ENCODE peak calls at places on chromosomes 2 and 18, in six cellular contexts. Q is CD8-positive, alpha-beta memory T cell; P is fibroblast of the aortic adventitia; W is AG09309; L is cardiac fibroblast; C is psoas muscle. Y is an unnamed sample.

GRCh38 chr2:157789933-157790511 is 86.1 kb downstream of the ACVR1 start:
- DNase-seq in P (no peak), Q (no peak), W (no peak), C (peak), L (no peak), Y (peak)

GRCh38 chr2:133484106-133484505 is 84.2 kb downstream of the NCKAP5 start:
- DNase-seq in L (peak), C (no peak), Q (no peak), P (peak), W (peak), Y (peak)

GRCh38 chr2:193584001-193584400 is 1389.3 kb upstream of the TMEFF2 start:
- DNase-seq in P (peak), Q (no peak), L (peak), W (no peak), C (no peak), Y (no peak)

GRCh38 chr2:169977510-169977909 is 150.3 kb downstream of the UBR3 start:
- DNase-seq in W (no peak), Q (no peak), L (no peak), P (no peak), C (no peak), Y (no peak)

GRCh38 chr2:28049416-28049815 is 158.9 kb downstream of the BABAM2 start:
- DNase-seq in Q (no peak), P (no peak), C (no peak), L (no peak), W (no peak), Y (no peak)

GRCh38 chr2:165390875-165391274 is 78.6 kb upstream of the CSRNP3 start:
- DNase-seq in Q (no peak), C (no peak), L (no peak), W (no peak), P (no peak), Y (no peak)

GRCh38 chr2:88590998-88591613 is 36.2 kb downstream of the EIF2AK3 start:
- DNase-seq in C (no peak), P (peak), W (peak), L (peak), Q (peak), Y (peak)

GRCh38 chr2:33033524-33034150 is 86.9 kb downstream of the LTBP1 start:
- DNase-seq in P (peak), Q (no peak), L (peak), C (no peak), W (no peak), Y (no peak)

GRCh38 chr2:44342854-44343253 is 18.4 kb downstream of the PREPL start:
- DNase-seq in C (no peak), Q (peak), L (peak), W (no peak), P (no peak), Y (no peak)

GRCh38 chr18:39960545-39960944 is 1994.5 kb upstream of the PIK3C3 start:
- DNase-seq in W (no peak), L (peak), Q (no peak), C (no peak), P (no peak), Y (no peak)

GRCh38 chr2:179818546-179818945 is 42.9 kb downstream of the ZNF385B start:
- DNase-seq in C (no peak), P (peak), Q (no peak), W (no peak), L (peak), Y (no peak)

GRCh38 chr2:20224716-20225293 is at the start of gene SDC1:
- DNase-seq in Q (no peak), P (peak), L (peak), W (peak), C (peak), Y (peak)
- H3K4me3 ChIP-seq in Q (no peak), P (peak), L (peak), W (peak), C (peak), Y (peak)

DNA sequence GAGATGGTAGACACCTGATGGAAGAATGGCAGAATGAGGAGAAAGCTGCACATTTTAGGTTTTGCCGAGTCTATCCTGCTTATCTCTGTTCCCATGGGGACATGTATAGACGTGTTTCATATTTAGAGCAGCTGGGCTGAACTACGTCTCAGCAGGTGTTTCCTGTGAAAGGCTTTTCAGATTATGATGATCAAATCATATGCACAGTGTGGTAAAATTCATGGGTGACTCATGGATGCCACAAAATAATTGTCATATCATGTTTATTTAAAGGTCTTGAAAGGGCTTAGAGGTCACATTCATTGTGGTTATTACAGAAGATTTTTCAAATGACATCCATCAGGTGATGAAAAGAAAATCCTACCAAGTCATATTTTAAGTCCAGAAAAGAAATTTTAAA is 90.5 kb downstream of the ICOS start:
- DNase-seq in P (no peak), W (no peak), Q (no peak), L (peak), C (no peak), Y (peak)
- H3K4me3 ChIP-seq in P (no peak), W (no peak), Q (no peak), L (no peak), C (no peak), Y (no peak)

DNA sequence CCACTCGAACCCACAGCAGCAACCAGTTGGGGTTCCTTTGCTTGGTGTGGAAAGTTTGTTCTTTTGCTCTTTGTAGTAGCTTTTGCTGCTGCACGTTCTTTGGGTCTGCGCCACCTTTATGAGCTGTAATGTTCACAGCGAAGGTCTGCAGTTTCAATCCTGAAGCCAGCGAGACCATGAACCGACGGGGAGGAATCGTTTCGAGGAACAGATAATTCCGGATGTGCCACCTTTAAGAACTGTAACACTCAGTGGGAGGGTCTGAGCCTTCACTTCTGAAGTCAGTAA is 14.3 kb downstream of the GPR17 start:
- DNase-seq in P (no peak), Q (no peak), L (no peak), W (no peak), C (no peak), Y (no peak)
- H3K4me3 ChIP-seq in P (no peak), Q (no peak), L (no peak), W (no peak), C (no peak), Y (no peak)

DNA sequence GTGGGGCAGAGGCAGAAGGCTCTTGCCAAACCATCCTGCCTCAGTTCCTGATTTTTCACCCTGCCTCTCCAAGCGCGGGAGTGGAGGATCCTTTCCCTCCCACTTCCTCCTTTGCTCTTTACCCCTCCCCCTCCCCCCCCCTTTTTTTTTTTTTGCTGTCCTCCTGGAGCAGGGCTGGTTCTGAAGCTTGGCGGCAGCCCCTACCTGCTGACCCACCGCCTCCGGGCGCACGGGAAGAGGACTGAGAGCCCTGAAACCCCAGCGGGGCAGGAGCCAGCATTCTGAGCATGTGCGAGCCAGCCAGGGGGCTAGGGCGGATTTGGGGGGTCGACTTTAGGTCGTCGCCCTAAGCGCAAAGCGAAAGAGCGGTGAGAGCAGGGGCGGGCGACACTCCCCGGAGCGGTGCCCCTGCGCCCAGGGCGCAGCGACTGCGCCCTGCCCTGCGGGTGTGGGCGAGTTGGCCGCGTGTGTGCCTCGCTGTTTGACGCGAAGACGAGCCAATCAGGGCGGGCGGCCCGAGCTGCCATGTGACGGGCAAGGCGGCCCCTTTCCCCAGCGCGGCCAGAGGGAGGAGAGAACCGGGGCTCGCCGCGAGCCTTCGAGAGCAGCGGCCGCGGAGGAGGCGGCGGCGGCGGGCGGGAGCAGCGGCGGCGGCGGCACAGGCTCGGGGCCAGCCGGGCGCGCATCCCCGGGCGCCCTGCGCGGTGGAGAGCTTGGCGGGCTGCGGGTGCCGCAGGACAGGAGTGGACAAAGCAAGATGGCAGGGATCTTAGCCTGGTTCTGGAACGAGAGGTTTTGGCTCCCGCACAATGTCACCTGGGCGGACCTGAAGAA is at the start of gene CERS6:
- DNase-seq in L (peak), P (peak), C (peak), Q (peak), W (peak), Y (peak)
- H3K4me3 ChIP-seq in L (peak), P (peak), C (peak), Q (peak), W (peak), Y (peak)

DNA sequence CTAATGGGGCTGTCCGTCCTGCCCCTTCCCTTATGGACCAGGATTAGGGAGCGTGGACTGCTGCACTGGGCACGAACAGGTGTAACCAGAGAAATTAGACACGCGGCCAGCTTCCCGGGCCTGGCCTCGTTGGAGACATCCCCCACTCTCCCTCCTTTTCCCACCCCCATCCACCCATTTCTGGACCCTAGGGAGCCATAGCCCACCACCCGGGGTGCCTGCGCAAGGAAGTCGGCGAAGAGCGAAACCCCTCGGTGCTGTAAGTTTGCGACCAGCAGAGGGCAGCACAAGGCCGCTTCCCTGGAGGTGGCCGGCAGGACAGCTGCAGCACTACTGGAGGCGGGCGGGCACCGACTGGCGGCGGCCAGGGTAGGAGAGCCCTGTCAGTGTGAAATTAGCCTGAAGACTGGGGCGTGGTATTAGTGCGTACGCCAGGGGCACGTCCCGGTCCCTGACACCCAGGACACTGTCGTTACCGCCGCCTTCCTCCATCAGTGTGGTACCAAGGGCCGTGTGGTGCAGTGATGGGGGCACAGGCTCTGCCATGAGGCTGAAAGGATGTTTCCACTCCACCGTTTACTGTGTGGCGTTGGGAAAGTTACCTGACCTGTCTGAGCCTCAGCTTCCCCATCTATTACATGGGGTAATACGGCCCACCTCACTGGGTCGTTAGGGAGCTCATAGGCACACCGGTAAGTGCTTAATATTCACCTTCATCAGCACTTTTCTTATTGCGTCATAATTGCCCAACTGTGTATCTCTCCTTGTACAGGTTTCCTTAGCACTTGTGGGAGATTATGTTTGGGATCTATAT is 36.0 kb upstream of the CD207 start:
- DNase-seq in C (peak), W (peak), Q (peak), L (peak), P (peak), Y (no peak)
- H3K4me3 ChIP-seq in C (peak), W (no peak), Q (no peak), L (no peak), P (peak), Y (no peak)

DNA sequence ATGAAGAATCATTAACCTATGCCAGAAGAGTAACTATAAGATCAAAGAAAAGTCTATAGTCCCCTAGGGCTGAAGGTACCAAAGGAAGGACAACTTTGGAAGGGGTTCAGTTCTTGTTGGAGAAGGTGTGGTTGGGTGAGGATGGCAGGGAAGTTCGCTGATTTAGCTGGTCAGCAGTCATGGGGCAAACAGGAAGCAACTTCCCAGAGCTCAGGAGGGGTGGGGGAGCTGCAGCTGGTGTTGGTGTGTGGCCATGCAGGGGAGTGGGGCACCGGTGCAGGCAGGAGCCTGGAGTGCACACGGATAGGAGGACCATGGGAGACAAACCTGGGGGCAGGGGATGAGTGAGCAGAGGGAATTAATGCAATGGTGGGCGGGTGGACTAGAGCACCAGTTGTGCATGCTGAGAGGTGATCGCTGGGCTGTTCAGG is 34.0 kb downstream of the FHOD3 start:
- DNase-seq in L (no peak), P (no peak), W (no peak), Q (no peak), C (no peak), Y (no peak)
- H3K4me3 ChIP-seq in L (no peak), P (no peak), W (no peak), Q (no peak), C (no peak), Y (no peak)

DNA sequence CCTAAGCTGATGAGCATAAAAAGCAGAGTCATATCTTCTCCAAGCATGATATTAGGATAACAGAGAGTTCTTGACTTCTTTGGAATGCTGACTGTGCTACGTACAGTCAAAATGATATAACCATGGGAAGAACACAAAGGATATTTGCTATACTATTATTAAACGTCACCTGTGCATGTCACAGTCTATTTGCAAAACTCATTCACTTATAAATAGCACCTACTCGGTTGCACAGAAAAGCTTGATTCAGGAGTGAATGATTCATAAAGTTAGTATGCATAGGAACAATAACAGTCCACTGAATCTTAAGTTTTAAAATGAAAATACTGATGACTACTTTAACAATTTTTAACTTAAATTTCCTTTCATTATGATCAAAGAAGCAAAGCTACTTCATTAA is 83.3 kb downstream of the SP3 start:
- DNase-seq in Q (no peak), L (peak), C (no peak), W (no peak), P (no peak), Y (no peak)
- H3K4me3 ChIP-seq in Q (no peak), L (no peak), C (no peak), W (no peak), P (no peak), Y (no peak)

GRCh38 chr2:173119944-173120343 is 44.3 kb downstream of the MAP3K20 start:
- DNase-seq in P (no peak), Q (no peak), L (peak), W (no peak), C (no peak), Y (no peak)
- H3K4me3 ChIP-seq in P (no peak), Q (no peak), L (no peak), W (no peak), C (no peak), Y (no peak)

Y was measured in skeletal muscle cell.